ENCODE peak calls at places on chromosomes 5 and 9, in seven cellular contexts. One of them, this sample, is unnamed.

GRCh38 chr9:113808391-113809191 is 67.5 kb upstream of the ZNF618 start:
- DNase-seq in activated gamma-delta T cell treated with Interleukin-2 at 50 U/mL for 16 hours: no peak
- DNase-seq in neural crest cell: no peak
- DNase-seq in AML-193: no peak
- DNase-seq in COLO829: no peak
- DNase-seq in cerebellar cortex: no peak
- DNase-seq in activated naive CD4-positive, alpha-beta T cell treated with anti-CD3 and anti-CD28 coated beads, Interleukin-2, amount 10 ng/mL, durations not matched to agents 7 days and 5 days: no peak
- DNase-seq in this sample: no peak

GRCh38 chr9:101034222-101034621 is 5.7 kb downstream of the PLPPR1 start:
- DNase-seq in activated gamma-delta T cell treated with Interleukin-2 at 50 U/mL for 16 hours: no peak
- DNase-seq in neural crest cell: no peak
- DNase-seq in AML-193: no peak
- DNase-seq in COLO829: no peak
- DNase-seq in cerebellar cortex: no peak
- DNase-seq in activated naive CD4-positive, alpha-beta T cell treated with anti-CD3 and anti-CD28 coated beads, Interleukin-2, amount 10 ng/mL, durations not matched to agents 7 days and 5 days: no peak
- DNase-seq in this sample: no peak

GRCh38 chr5:24225051-24225450 is 419.7 kb downstream of the CDH10 start:
- DNase-seq in activated gamma-delta T cell treated with Interleukin-2 at 50 U/mL for 16 hours: no peak
- DNase-seq in neural crest cell: no peak
- DNase-seq in AML-193: no peak
- DNase-seq in COLO829: no peak
- DNase-seq in cerebellar cortex: no peak
- DNase-seq in activated naive CD4-positive, alpha-beta T cell treated with anti-CD3 and anti-CD28 coated beads, Interleukin-2, amount 10 ng/mL, durations not matched to agents 7 days and 5 days: no peak
- DNase-seq in this sample: no peak

GRCh38 chr9:113530022-113530635 is 66.6 kb downstream of the RGS3 start:
- DNase-seq in activated gamma-delta T cell treated with Interleukin-2 at 50 U/mL for 16 hours: no peak
- DNase-seq in neural crest cell: no peak
- DNase-seq in AML-193: no peak
- DNase-seq in COLO829: no peak
- DNase-seq in cerebellar cortex: no peak
- DNase-seq in activated naive CD4-positive, alpha-beta T cell treated with anti-CD3 and anti-CD28 coated beads, Interleukin-2, amount 10 ng/mL, durations not matched to agents 7 days and 5 days: peak
- DNase-seq in this sample: no peak

GRCh38 chr9:18359335-18359734 is 114.6 kb upstream of the ADAMTSL1 start:
- DNase-seq in activated gamma-delta T cell treated with Interleukin-2 at 50 U/mL for 16 hours: no peak
- DNase-seq in neural crest cell: no peak
- DNase-seq in AML-193: no peak
- DNase-seq in COLO829: no peak
- DNase-seq in cerebellar cortex: no peak
- DNase-seq in activated naive CD4-positive, alpha-beta T cell treated with anti-CD3 and anti-CD28 coated beads, Interleukin-2, amount 10 ng/mL, durations not matched to agents 7 days and 5 days: no peak
- DNase-seq in this sample: no peak

GRCh38 chr5:135887881-135888614 is 7.6 kb downstream of the IL9 start:
- DNase-seq in activated gamma-delta T cell treated with Interleukin-2 at 50 U/mL for 16 hours: no peak
- DNase-seq in neural crest cell: no peak
- DNase-seq in AML-193: no peak
- DNase-seq in COLO829: no peak
- DNase-seq in cerebellar cortex: no peak
- DNase-seq in activated naive CD4-positive, alpha-beta T cell treated with anti-CD3 and anti-CD28 coated beads, Interleukin-2, amount 10 ng/mL, durations not matched to agents 7 days and 5 days: no peak
- DNase-seq in this sample: no peak

GRCh38 chr5:14396071-14396470 is 185.5 kb upstream of the OTULINL start:
- DNase-seq in activated gamma-delta T cell treated with Interleukin-2 at 50 U/mL for 16 hours: no peak
- DNase-seq in neural crest cell: no peak
- DNase-seq in AML-193: no peak
- DNase-seq in COLO829: no peak
- DNase-seq in cerebellar cortex: no peak
- DNase-seq in activated naive CD4-positive, alpha-beta T cell treated with anti-CD3 and anti-CD28 coated beads, Interleukin-2, amount 10 ng/mL, durations not matched to agents 7 days and 5 days: no peak
- DNase-seq in this sample: no peak

GRCh38 chr9:4992872-4993271 is 7.8 kb downstream of the JAK2 start:
- DNase-seq in activated gamma-delta T cell treated with Interleukin-2 at 50 U/mL for 16 hours: no peak
- DNase-seq in neural crest cell: no peak
- DNase-seq in AML-193: no peak
- DNase-seq in COLO829: no peak
- DNase-seq in cerebellar cortex: no peak
- DNase-seq in activated naive CD4-positive, alpha-beta T cell treated with anti-CD3 and anti-CD28 coated beads, Interleukin-2, amount 10 ng/mL, durations not matched to agents 7 days and 5 days: no peak
- DNase-seq in this sample: no peak

GRCh38 chr5:32710335-32710858 is 724 bp upstream of the NPR3 start:
- DNase-seq in activated gamma-delta T cell treated with Interleukin-2 at 50 U/mL for 16 hours: no peak
- DNase-seq in neural crest cell: peak
- DNase-seq in AML-193: no peak
- DNase-seq in COLO829: no peak
- DNase-seq in cerebellar cortex: no peak
- DNase-seq in activated naive CD4-positive, alpha-beta T cell treated with anti-CD3 and anti-CD28 coated beads, Interleukin-2, amount 10 ng/mL, durations not matched to agents 7 days and 5 days: no peak
- DNase-seq in this sample: no peak

GRCh38 chr9:69236188-69236587 is 62.1 kb downstream of the TJP2 start:
- DNase-seq in activated gamma-delta T cell treated with Interleukin-2 at 50 U/mL for 16 hours: no peak
- DNase-seq in neural crest cell: no peak
- DNase-seq in AML-193: no peak
- DNase-seq in COLO829: no peak
- DNase-seq in cerebellar cortex: no peak
- DNase-seq in activated naive CD4-positive, alpha-beta T cell treated with anti-CD3 and anti-CD28 coated beads, Interleukin-2, amount 10 ng/mL, durations not matched to agents 7 days and 5 days: no peak
- DNase-seq in this sample: no peak

GRCh38 chr9:112310826-112311225 is 22.6 kb downstream of the PTBP3 start:
- DNase-seq in activated gamma-delta T cell treated with Interleukin-2 at 50 U/mL for 16 hours: no peak
- DNase-seq in neural crest cell: no peak
- DNase-seq in AML-193: no peak
- DNase-seq in COLO829: no peak
- DNase-seq in cerebellar cortex: no peak
- DNase-seq in activated naive CD4-positive, alpha-beta T cell treated with anti-CD3 and anti-CD28 coated beads, Interleukin-2, amount 10 ng/mL, durations not matched to agents 7 days and 5 days: no peak
- DNase-seq in this sample: no peak

GRCh38 chr9:113548221-113549041 is 84.9 kb downstream of the RGS3 start:
- DNase-seq in activated gamma-delta T cell treated with Interleukin-2 at 50 U/mL for 16 hours: no peak
- DNase-seq in neural crest cell: no peak
- DNase-seq in AML-193: peak
- DNase-seq in COLO829: peak
- DNase-seq in cerebellar cortex: no peak
- DNase-seq in activated naive CD4-positive, alpha-beta T cell treated with anti-CD3 and anti-CD28 coated beads, Interleukin-2, amount 10 ng/mL, durations not matched to agents 7 days and 5 days: peak
- DNase-seq in this sample: no peak

GRCh38 chr9:16458696-16459420 is 411.6 kb downstream of the BNC2 start:
- DNase-seq in activated gamma-delta T cell treated with Interleukin-2 at 50 U/mL for 16 hours: no peak
- DNase-seq in neural crest cell: no peak
- DNase-seq in AML-193: no peak
- DNase-seq in COLO829: peak
- DNase-seq in cerebellar cortex: no peak
- DNase-seq in activated naive CD4-positive, alpha-beta T cell treated with anti-CD3 and anti-CD28 coated beads, Interleukin-2, amount 10 ng/mL, durations not matched to agents 7 days and 5 days: no peak
- DNase-seq in this sample: no peak

GRCh38 chr5:141258464-141258863 is 13.3 kb downstream of the PCDHB15 start:
- DNase-seq in activated gamma-delta T cell treated with Interleukin-2 at 50 U/mL for 16 hours: no peak
- DNase-seq in neural crest cell: no peak
- DNase-seq in AML-193: no peak
- DNase-seq in COLO829: no peak
- DNase-seq in cerebellar cortex: no peak
- DNase-seq in activated naive CD4-positive, alpha-beta T cell treated with anti-CD3 and anti-CD28 coated beads, Interleukin-2, amount 10 ng/mL, durations not matched to agents 7 days and 5 days: no peak
- DNase-seq in this sample: no peak